ENCODE peak calls at places on chromosomes 11 and 22, in seven cellular contexts. One of them, this sample, is unnamed.

GRCh38 chr11:120179071-120179672 is 31.7 kb upstream of the OAF start:
- DNase-seq in kidney epithelial cell: no peak
- DNase-seq in CD4-positive, alpha-beta T cell: no peak
- DNase-seq in A549: no peak
- DNase-seq in brain microvascular endothelial cell: no peak
- DNase-seq in thoracic aorta: no peak
- DNase-seq in spleen: peak
- DNase-seq in this sample: no peak

GRCh38 chr11:113014731-113015455 is 53.7 kb downstream of the NCAM1 start:
- DNase-seq in kidney epithelial cell: no peak
- DNase-seq in CD4-positive, alpha-beta T cell: no peak
- DNase-seq in A549: no peak
- DNase-seq in brain microvascular endothelial cell: no peak
- DNase-seq in thoracic aorta: no peak
- DNase-seq in spleen: no peak
- DNase-seq in this sample: no peak

GRCh38 chr11:75815345-75815983 is 454 bp downstream of the UVRAG start:
- DNase-seq in kidney epithelial cell: no peak
- DNase-seq in CD4-positive, alpha-beta T cell: no peak
- DNase-seq in A549: peak
- DNase-seq in brain microvascular endothelial cell: peak
- DNase-seq in thoracic aorta: no peak
- DNase-seq in spleen: peak
- DNase-seq in this sample: no peak

GRCh38 chr22:30861688-30862552 is 106.7 kb downstream of the MORC2 start:
- DNase-seq in kidney epithelial cell: no peak
- DNase-seq in CD4-positive, alpha-beta T cell: no peak
- DNase-seq in A549: no peak
- DNase-seq in brain microvascular endothelial cell: no peak
- DNase-seq in thoracic aorta: no peak
- DNase-seq in spleen: peak
- DNase-seq in this sample: no peak

GRCh38 chr11:95520765-95521542 is 268.6 kb downstream of the FAM76B start:
- DNase-seq in kidney epithelial cell: peak
- DNase-seq in CD4-positive, alpha-beta T cell: no peak
- DNase-seq in A549: no peak
- DNase-seq in brain microvascular endothelial cell: no peak
- DNase-seq in thoracic aorta: no peak
- DNase-seq in spleen: no peak
- DNase-seq in this sample: no peak

GRCh38 chr11:100932474-100933100 is 197.0 kb downstream of the PGR start:
- DNase-seq in kidney epithelial cell: no peak
- DNase-seq in CD4-positive, alpha-beta T cell: no peak
- DNase-seq in A549: peak
- DNase-seq in brain microvascular endothelial cell: no peak
- DNase-seq in thoracic aorta: no peak
- DNase-seq in spleen: no peak
- DNase-seq in this sample: no peak

GRCh38 chr11:116732740-116733385 is 39.9 kb downstream of the BUD13 start:
- DNase-seq in kidney epithelial cell: peak
- DNase-seq in CD4-positive, alpha-beta T cell: peak
- DNase-seq in A549: peak
- DNase-seq in brain microvascular endothelial cell: peak
- DNase-seq in thoracic aorta: no peak
- DNase-seq in spleen: peak
- DNase-seq in this sample: peak

GRCh38 chr22:27344546-27344945 is 457.0 kb downstream of the MN1 start:
- DNase-seq in kidney epithelial cell: no peak
- DNase-seq in CD4-positive, alpha-beta T cell: no peak
- DNase-seq in A549: no peak
- DNase-seq in brain microvascular endothelial cell: no peak
- DNase-seq in thoracic aorta: no peak
- DNase-seq in spleen: no peak
- DNase-seq in this sample: no peak

GRCh38 chr11:8796926-8797325 is 114.1 kb upstream of the AKIP1 start:
- DNase-seq in kidney epithelial cell: no peak
- DNase-seq in CD4-positive, alpha-beta T cell: no peak
- DNase-seq in A549: no peak
- DNase-seq in brain microvascular endothelial cell: no peak
- DNase-seq in thoracic aorta: no peak
- DNase-seq in spleen: no peak
- DNase-seq in this sample: no peak

GRCh38 chr11:8793114-8793777 is 110.7 kb downstream of the RPL27A start:
- DNase-seq in kidney epithelial cell: no peak
- DNase-seq in CD4-positive, alpha-beta T cell: no peak
- DNase-seq in A549: no peak
- DNase-seq in brain microvascular endothelial cell: no peak
- DNase-seq in thoracic aorta: no peak
- DNase-seq in spleen: no peak
- DNase-seq in this sample: no peak

GRCh38 chr11:8792636-8793035 is 110.0 kb downstream of the RPL27A start:
- DNase-seq in kidney epithelial cell: no peak
- DNase-seq in CD4-positive, alpha-beta T cell: no peak
- DNase-seq in A549: no peak
- DNase-seq in brain microvascular endothelial cell: no peak
- DNase-seq in thoracic aorta: no peak
- DNase-seq in spleen: no peak
- DNase-seq in this sample: no peak

GRCh38 chr11:8794126-8794525 is 111.5 kb downstream of the RPL27A start:
- DNase-seq in kidney epithelial cell: no peak
- DNase-seq in CD4-positive, alpha-beta T cell: no peak
- DNase-seq in A549: no peak
- DNase-seq in brain microvascular endothelial cell: no peak
- DNase-seq in thoracic aorta: no peak
- DNase-seq in spleen: no peak
- DNase-seq in this sample: no peak

DNA sequence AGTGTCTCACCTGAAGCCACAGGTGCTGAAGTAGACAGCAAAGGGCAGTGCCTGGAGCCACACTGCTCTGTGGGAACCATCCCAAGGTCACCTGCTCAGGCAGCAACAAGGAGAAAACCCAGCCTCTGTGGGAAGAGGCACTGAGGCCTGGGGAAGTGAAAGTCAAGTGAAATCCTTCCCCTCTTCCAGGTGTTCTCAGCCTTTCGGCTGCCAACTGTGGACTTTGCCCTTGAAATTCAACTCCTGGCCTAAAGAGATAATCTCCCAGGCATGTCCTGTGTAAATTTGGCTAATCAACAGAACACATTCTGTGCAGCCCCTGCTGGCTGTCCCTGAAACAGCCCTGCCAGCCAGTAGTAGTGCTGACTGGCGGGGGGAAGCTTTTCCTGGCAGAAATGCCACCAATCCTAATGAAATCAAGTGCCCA is 112.1 kb downstream of the RPL27A start:
- DNase-seq in kidney epithelial cell: no peak
- DNase-seq in CD4-positive, alpha-beta T cell: no peak
- DNase-seq in A549: no peak
- DNase-seq in brain microvascular endothelial cell: no peak
- DNase-seq in thoracic aorta: no peak
- DNase-seq in spleen: no peak
- DNase-seq in this sample: no peak
- TF ChIP-seq CTCF in kidney epithelial cell: no peak
- TF ChIP-seq CTCF in CD4-positive, alpha-beta T cell: no peak
- TF ChIP-seq CTCF in A549: no peak
- TF ChIP-seq CTCF in brain microvascular endothelial cell: peak
- TF ChIP-seq CTCF in thoracic aorta: no peak
- TF ChIP-seq CTCF in spleen: no peak
- TF ChIP-seq CTCF in this sample: peak

GRCh38 chr22:24137595-24137994 is 43.7 kb upstream of the SUSD2 start:
- DNase-seq in kidney epithelial cell: no peak
- DNase-seq in CD4-positive, alpha-beta T cell: no peak
- DNase-seq in A549: no peak
- DNase-seq in brain microvascular endothelial cell: peak
- DNase-seq in thoracic aorta: no peak
- DNase-seq in spleen: no peak
- DNase-seq in this sample: no peak

GRCh38 chr22:24129980-24130379 is 51.3 kb upstream of the SUSD2 start:
- DNase-seq in kidney epithelial cell: no peak
- DNase-seq in CD4-positive, alpha-beta T cell: no peak
- DNase-seq in A549: no peak
- DNase-seq in brain microvascular endothelial cell: no peak
- DNase-seq in thoracic aorta: no peak
- DNase-seq in spleen: no peak
- DNase-seq in this sample: no peak

GRCh38 chr22:24134090-24134846 is 47.0 kb upstream of the SUSD2 start:
- DNase-seq in kidney epithelial cell: no peak
- DNase-seq in CD4-positive, alpha-beta T cell: peak
- DNase-seq in A549: no peak
- DNase-seq in brain microvascular endothelial cell: no peak
- DNase-seq in thoracic aorta: no peak
- DNase-seq in spleen: peak
- DNase-seq in this sample: no peak

GRCh38 chr22:24128631-24129601 is 52.4 kb upstream of the SUSD2 start:
- DNase-seq in kidney epithelial cell: no peak
- DNase-seq in CD4-positive, alpha-beta T cell: no peak
- DNase-seq in A549: no peak
- DNase-seq in brain microvascular endothelial cell: no peak
- DNase-seq in thoracic aorta: no peak
- DNase-seq in spleen: no peak
- DNase-seq in this sample: peak

GRCh38 chr22:24133187-24133965 is 47.9 kb upstream of the SUSD2 start:
- DNase-seq in kidney epithelial cell: no peak
- DNase-seq in CD4-positive, alpha-beta T cell: peak
- DNase-seq in A549: no peak
- DNase-seq in brain microvascular endothelial cell: no peak
- DNase-seq in thoracic aorta: no peak
- DNase-seq in spleen: no peak
- DNase-seq in this sample: no peak
- TF ChIP-seq CTCF in kidney epithelial cell: peak
- TF ChIP-seq CTCF in CD4-positive, alpha-beta T cell: peak
- TF ChIP-seq CTCF in A549: no peak
- TF ChIP-seq CTCF in brain microvascular endothelial cell: peak
- TF ChIP-seq CTCF in thoracic aorta: peak
- TF ChIP-seq CTCF in spleen: no peak
- TF ChIP-seq CTCF in this sample: no peak

GRCh38 chr11:68273056-68273738 is 1.4 kb upstream of the C11orf24 start:
- DNase-seq in kidney epithelial cell: no peak
- DNase-seq in CD4-positive, alpha-beta T cell: no peak
- DNase-seq in A549: no peak
- DNase-seq in brain microvascular endothelial cell: no peak
- DNase-seq in thoracic aorta: no peak
- DNase-seq in spleen: no peak
- DNase-seq in this sample: no peak

GRCh38 chr11:68271781-68272608 is at the start of gene C11orf24:
- DNase-seq in kidney epithelial cell: peak
- DNase-seq in CD4-positive, alpha-beta T cell: peak
- DNase-seq in A549: peak
- DNase-seq in brain microvascular endothelial cell: peak
- DNase-seq in thoracic aorta: peak
- DNase-seq in spleen: peak
- DNase-seq in this sample: peak

GRCh38 chr11:68270334-68271022 is 1.3 kb downstream of the C11orf24 start:
- DNase-seq in kidney epithelial cell: no peak
- DNase-seq in CD4-positive, alpha-beta T cell: no peak
- DNase-seq in A549: no peak
- DNase-seq in brain microvascular endothelial cell: no peak
- DNase-seq in thoracic aorta: no peak
- DNase-seq in spleen: no peak
- DNase-seq in this sample: no peak

GRCh38 chr11:68269414-68270081 is 2.2 kb downstream of the C11orf24 start:
- DNase-seq in kidney epithelial cell: peak
- DNase-seq in CD4-positive, alpha-beta T cell: no peak
- DNase-seq in A549: no peak
- DNase-seq in brain microvascular endothelial cell: peak
- DNase-seq in thoracic aorta: no peak
- DNase-seq in spleen: no peak
- DNase-seq in this sample: no peak

GRCh38 chr11:68271023-68271780 is 571 bp downstream of the C11orf24 start:
- DNase-seq in kidney epithelial cell: peak
- DNase-seq in CD4-positive, alpha-beta T cell: peak
- DNase-seq in A549: peak
- DNase-seq in brain microvascular endothelial cell: peak
- DNase-seq in thoracic aorta: peak
- DNase-seq in spleen: peak
- DNase-seq in this sample: peak
- TF ChIP-seq CTCF in kidney epithelial cell: peak
- TF ChIP-seq CTCF in CD4-positive, alpha-beta T cell: peak
- TF ChIP-seq CTCF in A549: peak
- TF ChIP-seq CTCF in brain microvascular endothelial cell: peak
- TF ChIP-seq CTCF in thoracic aorta: peak
- TF ChIP-seq CTCF in spleen: no peak
- TF ChIP-seq CTCF in this sample: peak

GRCh38 chr11:115715371-115715770 is 211.2 kb upstream of the CADM1 start:
- DNase-seq in kidney epithelial cell: no peak
- DNase-seq in CD4-positive, alpha-beta T cell: no peak
- DNase-seq in A549: no peak
- DNase-seq in brain microvascular endothelial cell: no peak
- DNase-seq in thoracic aorta: no peak
- DNase-seq in spleen: no peak
- DNase-seq in this sample: no peak
- TF ChIP-seq CTCF in kidney epithelial cell: no peak
- TF ChIP-seq CTCF in CD4-positive, alpha-beta T cell: no peak
- TF ChIP-seq CTCF in A549: no peak
- TF ChIP-seq CTCF in brain microvascular endothelial cell: no peak
- TF ChIP-seq CTCF in thoracic aorta: no peak
- TF ChIP-seq CTCF in spleen: no peak
- TF ChIP-seq CTCF in this sample: no peak

GRCh38 chr11:63681208-63682044 is at the start of gene RTN3:
- DNase-seq in kidney epithelial cell: peak
- DNase-seq in CD4-positive, alpha-beta T cell: peak
- DNase-seq in A549: peak
- DNase-seq in brain microvascular endothelial cell: peak
- DNase-seq in thoracic aorta: peak
- DNase-seq in spleen: peak
- DNase-seq in this sample: peak
- TF ChIP-seq CTCF in kidney epithelial cell: no peak
- TF ChIP-seq CTCF in CD4-positive, alpha-beta T cell: no peak
- TF ChIP-seq CTCF in A549: no peak
- TF ChIP-seq CTCF in brain microvascular endothelial cell: no peak
- TF ChIP-seq CTCF in thoracic aorta: no peak
- TF ChIP-seq CTCF in spleen: no peak
- TF ChIP-seq CTCF in this sample: no peak